ENCODE peak calls at places on chromosomes 1 and 21, in ten cellular contexts. One of them, this sample, is unnamed.
A peak's percentile ranks its signal among the peaks of the same experiment; 100 is the strongest.

GRCh38 chr1:9861371-9861770 is 37.6 kb upstream of the CLSTN1 start:
- DNase-seq in cardiac fibroblast: no peak
- DNase-seq in transverse colon: no peak
- DNase-seq in tibial artery: no peak
- DNase-seq in A549: no peak
- DNase-seq in fibroblast of pulmonary artery: no peak
- DNase-seq in IMR-90: no peak
- DNase-seq in mucosa of descending colon: no peak
- DNase-seq in right atrium auricular region: no peak
- DNase-seq in GM23338: peak; percentile 57
- DNase-seq in this sample: no peak

GRCh38 chr1:12851779-12852178 is 3.3 kb upstream of the HNRNPCL1 start:
- DNase-seq in right atrium auricular region: no peak
- DNase-seq in fibroblast of pulmonary artery: no peak
- DNase-seq in cardiac fibroblast: peak; percentile 10
- DNase-seq in GM23338: no peak
- DNase-seq in tibial artery: no peak
- DNase-seq in IMR-90: no peak
- DNase-seq in mucosa of descending colon: no peak
- DNase-seq in A549: peak; percentile 13
- DNase-seq in transverse colon: no peak
- DNase-seq in this sample: no peak

GRCh38 chr1:208885046-208885445 is 640.9 kb upstream of the PLXNA2 start:
- DNase-seq in GM23338: no peak
- DNase-seq in tibial artery: no peak
- DNase-seq in A549: no peak
- DNase-seq in IMR-90: no peak
- DNase-seq in cardiac fibroblast: no peak
- DNase-seq in mucosa of descending colon: no peak
- DNase-seq in transverse colon: no peak
- DNase-seq in right atrium auricular region: no peak
- DNase-seq in fibroblast of pulmonary artery: no peak
- DNase-seq in this sample: no peak

GRCh38 chr1:211305044-211305443 is 21.6 kb upstream of the TRAF5 start:
- DNase-seq in transverse colon: no peak
- DNase-seq in right atrium auricular region: no peak
- DNase-seq in GM23338: no peak
- DNase-seq in fibroblast of pulmonary artery: no peak
- DNase-seq in A549: no peak
- DNase-seq in cardiac fibroblast: peak; percentile 64
- DNase-seq in IMR-90: peak; percentile 58
- DNase-seq in tibial artery: no peak
- DNase-seq in mucosa of descending colon: no peak
- DNase-seq in this sample: peak; percentile 35

GRCh38 chr1:9350011-9350907 is 57.6 kb downstream of the SPSB1 start:
- DNase-seq in right atrium auricular region: peak; percentile 76
- DNase-seq in transverse colon: no peak
- DNase-seq in GM23338: no peak
- DNase-seq in fibroblast of pulmonary artery: peak; percentile 41
- DNase-seq in tibial artery: peak; percentile 62
- DNase-seq in IMR-90: peak; percentile 65
- DNase-seq in mucosa of descending colon: peak; percentile 57
- DNase-seq in A549: no peak
- DNase-seq in cardiac fibroblast: peak; percentile 69
- DNase-seq in this sample: peak; percentile 88

GRCh38 chr1:42746436-42747105 is 6.5 kb upstream of the CLDN19 start:
- DNase-seq in right atrium auricular region: no peak
- DNase-seq in fibroblast of pulmonary artery: no peak
- DNase-seq in cardiac fibroblast: no peak
- DNase-seq in GM23338: no peak
- DNase-seq in A549: no peak
- DNase-seq in tibial artery: no peak
- DNase-seq in mucosa of descending colon: no peak
- DNase-seq in transverse colon: no peak
- DNase-seq in IMR-90: no peak
- DNase-seq in this sample: no peak

GRCh38 chr1:60427194-60427593 is 353.6 kb upstream of the C1orf87 start:
- DNase-seq in transverse colon: no peak
- DNase-seq in cardiac fibroblast: peak; percentile 27
- DNase-seq in IMR-90: no peak
- DNase-seq in right atrium auricular region: no peak
- DNase-seq in GM23338: no peak
- DNase-seq in fibroblast of pulmonary artery: peak; percentile 56
- DNase-seq in tibial artery: no peak
- DNase-seq in A549: no peak
- DNase-seq in mucosa of descending colon: peak; percentile 10
- DNase-seq in this sample: no peak

GRCh38 chr1:156002182-156002911 is 18.4 kb downstream of the SSR2 start:
- DNase-seq in GM23338: no peak
- DNase-seq in IMR-90: no peak
- DNase-seq in A549: peak; percentile 32
- DNase-seq in fibroblast of pulmonary artery: no peak
- DNase-seq in right atrium auricular region: no peak
- DNase-seq in cardiac fibroblast: no peak
- DNase-seq in mucosa of descending colon: no peak
- DNase-seq in tibial artery: no peak
- DNase-seq in transverse colon: peak; percentile 35
- DNase-seq in this sample: no peak

GRCh38 chr21:20875741-20876140 is 122.5 kb upstream of the NCAM2 start:
- DNase-seq in tibial artery: no peak
- DNase-seq in transverse colon: no peak
- DNase-seq in GM23338: peak; percentile 11
- DNase-seq in mucosa of descending colon: no peak
- DNase-seq in right atrium auricular region: no peak
- DNase-seq in cardiac fibroblast: no peak
- DNase-seq in A549: no peak
- DNase-seq in IMR-90: no peak
- DNase-seq in fibroblast of pulmonary artery: no peak
- DNase-seq in this sample: no peak

GRCh38 chr1:216461466-216461865 is 38.2 kb upstream of the USH2A start:
- DNase-seq in GM23338: peak; percentile 5
- DNase-seq in IMR-90: peak; percentile 65
- DNase-seq in cardiac fibroblast: peak; percentile 20
- DNase-seq in fibroblast of pulmonary artery: peak; percentile 20
- DNase-seq in transverse colon: no peak
- DNase-seq in right atrium auricular region: no peak
- DNase-seq in tibial artery: no peak
- DNase-seq in mucosa of descending colon: no peak
- DNase-seq in A549: no peak
- DNase-seq in this sample: peak; percentile 30

GRCh38 chr1:43618521-43619313 is 31.2 kb upstream of the KDM4A start:
- DNase-seq in GM23338: no peak
- DNase-seq in right atrium auricular region: no peak
- DNase-seq in tibial artery: no peak
- DNase-seq in mucosa of descending colon: no peak
- DNase-seq in cardiac fibroblast: no peak
- DNase-seq in transverse colon: no peak
- DNase-seq in A549: no peak
- DNase-seq in fibroblast of pulmonary artery: no peak
- DNase-seq in IMR-90: no peak
- DNase-seq in this sample: no peak

GRCh38 chr1:160834945-160835565 is 27.6 kb downstream of the CD244 start:
- DNase-seq in transverse colon: peak; percentile 28
- DNase-seq in right atrium auricular region: no peak
- DNase-seq in fibroblast of pulmonary artery: peak; percentile 69
- DNase-seq in IMR-90: peak; percentile 31
- DNase-seq in mucosa of descending colon: no peak
- DNase-seq in GM23338: peak; percentile 83
- DNase-seq in tibial artery: no peak
- DNase-seq in A549: peak; percentile 68
- DNase-seq in cardiac fibroblast: peak; percentile 12
- DNase-seq in this sample: peak; percentile 69

GRCh38 chr1:62436039-62436465 is 797 bp upstream of the USP1 start:
- DNase-seq in GM23338: no peak
- DNase-seq in transverse colon: peak; percentile 97
- DNase-seq in fibroblast of pulmonary artery: no peak
- DNase-seq in A549: peak; percentile 99
- DNase-seq in right atrium auricular region: no peak
- DNase-seq in cardiac fibroblast: no peak
- DNase-seq in mucosa of descending colon: peak; percentile 97
- DNase-seq in tibial artery: no peak
- DNase-seq in IMR-90: no peak
- DNase-seq in this sample: no peak

GRCh38 chr1:41093826-41094225 is 72.3 kb upstream of the SLFNL1 start:
- DNase-seq in GM23338: no peak
- DNase-seq in mucosa of descending colon: no peak
- DNase-seq in transverse colon: no peak
- DNase-seq in fibroblast of pulmonary artery: peak; percentile 8
- DNase-seq in A549: no peak
- DNase-seq in cardiac fibroblast: no peak
- DNase-seq in right atrium auricular region: no peak
- DNase-seq in IMR-90: peak; percentile 4
- DNase-seq in tibial artery: no peak
- DNase-seq in this sample: no peak

GRCh38 chr1:245177071-245177900 is 22.5 kb downstream of the KIF26B start:
- DNase-seq in right atrium auricular region: no peak
- DNase-seq in cardiac fibroblast: no peak
- DNase-seq in tibial artery: no peak
- DNase-seq in GM23338: no peak
- DNase-seq in A549: no peak
- DNase-seq in mucosa of descending colon: no peak
- DNase-seq in IMR-90: no peak
- DNase-seq in fibroblast of pulmonary artery: no peak
- DNase-seq in transverse colon: no peak
- DNase-seq in this sample: no peak

DNA sequence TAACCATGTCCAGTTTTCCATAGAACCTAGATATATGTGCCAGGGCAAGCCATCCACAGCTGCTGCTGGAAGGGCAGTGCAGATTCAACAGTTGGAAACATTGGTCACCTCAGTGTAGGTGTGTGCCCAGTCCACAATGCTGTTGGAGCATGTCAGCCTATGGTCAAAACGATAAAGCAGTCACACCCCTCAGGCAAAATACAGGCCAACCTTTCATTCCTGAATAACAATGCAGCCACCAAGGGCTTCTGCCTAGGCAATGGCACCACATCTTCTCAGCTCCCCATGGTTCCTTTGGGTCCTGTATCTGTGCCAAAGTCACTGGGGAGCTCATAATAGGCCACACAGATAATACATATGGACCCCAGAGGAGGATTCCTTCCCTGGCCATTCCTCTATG is 15.1 kb upstream of the TBX19 start:
- DNase-seq in transverse colon: no peak
- DNase-seq in IMR-90: no peak
- DNase-seq in right atrium auricular region: no peak
- DNase-seq in mucosa of descending colon: no peak
- DNase-seq in GM23338: no peak
- DNase-seq in tibial artery: no peak
- DNase-seq in fibroblast of pulmonary artery: no peak
- DNase-seq in A549: no peak
- DNase-seq in cardiac fibroblast: no peak
- DNase-seq in this sample: no peak
- H3K4me3 ChIP-seq in transverse colon: no peak overlapping the region
- H3K4me3 ChIP-seq in IMR-90: no peak overlapping the region
- H3K4me3 ChIP-seq in right atrium auricular region: no peak overlapping the region
- H3K4me3 ChIP-seq in mucosa of descending colon: no peak overlapping the region
- H3K4me3 ChIP-seq in GM23338: no peak overlapping the region
- H3K4me3 ChIP-seq in tibial artery: no peak overlapping the region
- H3K4me3 ChIP-seq in fibroblast of pulmonary artery: no peak overlapping the region
- H3K4me3 ChIP-seq in A549: no peak overlapping the region
- H3K4me3 ChIP-seq in cardiac fibroblast: no peak overlapping the region
- H3K4me3 ChIP-seq in this sample: no peak overlapping the region

GRCh38 chr1:64584479-64584878 is 114.5 kb downstream of the CACHD1 start:
- DNase-seq in transverse colon: no peak
- DNase-seq in fibroblast of pulmonary artery: no peak
- DNase-seq in right atrium auricular region: no peak
- DNase-seq in tibial artery: no peak
- DNase-seq in cardiac fibroblast: peak; percentile 16
- DNase-seq in GM23338: peak; percentile 43
- DNase-seq in mucosa of descending colon: no peak
- DNase-seq in IMR-90: no peak
- DNase-seq in A549: no peak
- DNase-seq in this sample: peak; percentile 25
- TF ChIP-seq CTCF in transverse colon: peak; percentile 62
- TF ChIP-seq CTCF in fibroblast of pulmonary artery: peak; percentile 37
- TF ChIP-seq CTCF in right atrium auricular region: peak; percentile 14
- TF ChIP-seq CTCF in tibial artery: no peak
- TF ChIP-seq CTCF in cardiac fibroblast: peak; percentile 44
- TF ChIP-seq CTCF in GM23338: peak; percentile 63
- TF ChIP-seq CTCF in mucosa of descending colon: peak; percentile 10
- TF ChIP-seq CTCF in IMR-90: peak; percentile 15
- TF ChIP-seq CTCF in A549: no peak
- TF ChIP-seq CTCF in this sample: peak; percentile 2

DNA sequence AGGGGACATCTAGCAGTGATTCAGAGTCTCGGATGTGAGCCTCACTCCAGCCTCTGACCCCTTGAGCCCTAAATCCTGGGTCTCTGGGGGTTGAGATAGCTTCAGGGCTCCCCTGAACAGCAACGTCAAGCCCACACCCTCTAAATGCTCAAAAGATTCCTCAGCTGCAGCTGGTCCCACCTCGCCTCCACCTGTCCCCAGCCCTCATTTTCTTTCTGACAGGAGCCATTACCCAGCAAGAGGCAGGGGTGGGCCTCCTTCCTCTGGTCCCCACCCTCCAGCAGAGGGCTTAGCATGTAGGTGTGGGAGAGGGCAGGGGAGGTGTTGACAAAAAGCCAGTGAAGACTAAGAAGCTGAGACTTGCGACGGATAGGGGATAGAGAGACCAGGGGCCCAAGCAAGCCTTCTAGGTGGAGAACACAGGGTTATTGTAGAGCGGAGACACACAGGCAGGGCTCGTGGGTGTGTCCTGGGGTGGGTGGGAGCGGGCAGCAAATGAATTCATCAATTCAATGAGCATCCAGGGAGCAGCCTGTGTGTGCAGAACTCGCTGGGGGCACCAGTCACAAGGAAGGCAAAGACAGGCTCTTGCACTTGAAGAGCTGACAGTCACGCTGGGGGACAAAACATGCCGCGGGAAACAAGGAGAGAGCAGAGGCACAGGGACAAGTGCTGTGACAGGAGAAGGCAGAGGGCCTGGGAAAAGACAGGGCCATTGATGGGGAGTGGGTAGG is 48.9 kb upstream of the GOLT1A start:
- DNase-seq in cardiac fibroblast: no peak
- DNase-seq in fibroblast of pulmonary artery: no peak
- DNase-seq in transverse colon: no peak
- DNase-seq in tibial artery: no peak
- DNase-seq in GM23338: no peak
- DNase-seq in mucosa of descending colon: peak; percentile 1
- DNase-seq in A549: no peak
- DNase-seq in right atrium auricular region: no peak
- DNase-seq in IMR-90: no peak
- DNase-seq in this sample: no peak
- H3K4me3 ChIP-seq in cardiac fibroblast: no peak overlapping the region
- H3K4me3 ChIP-seq in fibroblast of pulmonary artery: no peak overlapping the region
- H3K4me3 ChIP-seq in transverse colon: no peak overlapping the region
- H3K4me3 ChIP-seq in tibial artery: no peak overlapping the region
- H3K4me3 ChIP-seq in GM23338: no peak overlapping the region
- H3K4me3 ChIP-seq in mucosa of descending colon: no peak overlapping the region
- H3K4me3 ChIP-seq in A549: no peak overlapping the region
- H3K4me3 ChIP-seq in right atrium auricular region: no peak overlapping the region
- H3K4me3 ChIP-seq in IMR-90: no peak overlapping the region
- H3K4me3 ChIP-seq in this sample: no peak overlapping the region

DNA sequence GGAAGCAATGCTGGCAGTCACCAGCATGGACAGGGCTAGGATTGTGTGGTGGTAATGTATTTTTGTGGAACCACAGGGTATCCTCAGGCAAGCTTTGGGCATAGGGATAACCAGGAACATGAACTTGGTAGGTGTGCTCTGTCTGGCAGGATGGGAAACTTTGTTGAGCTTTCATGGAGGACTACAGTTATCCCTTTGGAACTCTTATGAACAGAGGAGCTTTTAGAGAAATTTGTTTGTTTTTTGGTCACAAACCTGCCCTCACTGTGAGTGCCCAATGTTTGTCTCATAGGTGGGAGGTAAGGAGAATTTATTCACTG is 54.4 kb downstream of the MACF1 start:
- DNase-seq in IMR-90: no peak
- DNase-seq in right atrium auricular region: no peak
- DNase-seq in fibroblast of pulmonary artery: no peak
- DNase-seq in GM23338: no peak
- DNase-seq in A549: no peak
- DNase-seq in tibial artery: no peak
- DNase-seq in mucosa of descending colon: no peak
- DNase-seq in cardiac fibroblast: no peak
- DNase-seq in transverse colon: no peak
- DNase-seq in this sample: no peak
- TF ChIP-seq CTCF in IMR-90: no peak
- TF ChIP-seq CTCF in right atrium auricular region: peak; percentile 6
- TF ChIP-seq CTCF in fibroblast of pulmonary artery: no peak
- TF ChIP-seq CTCF in GM23338: no peak
- TF ChIP-seq CTCF in A549: peak; percentile 22
- TF ChIP-seq CTCF in tibial artery: no peak
- TF ChIP-seq CTCF in mucosa of descending colon: no peak
- TF ChIP-seq CTCF in cardiac fibroblast: no peak
- TF ChIP-seq CTCF in transverse colon: no peak
- TF ChIP-seq CTCF in this sample: no peak

This sample was measured in foreskin fibroblast.